ENCODE peak calls at places on chromosomes 3 and 15, in six cellular contexts. P is heart right ventricle, O is cardiac muscle cell, U is transverse colon, T is dorsolateral prefrontal cortex, M is thoracic aorta. A is an unnamed sample. For H3K27me3, the result is how much of the 10 kb centered on the place peaks cover.

GRCh38 chr3:149284034-149284433 is 49.4 kb downstream of the TM4SF18 start:
- DNase-seq in P (no peak), M (no peak), O (no peak), T (no peak), U (no peak), A (no peak)

GRCh38 chr15:99562238-99562637 is 3.5 kb upstream of the MEF2A start:
- DNase-seq in M (no peak), O (no peak), P (no peak), T (no peak), U (no peak), A (no peak)

GRCh38 chr3:193046369-193046768 is 128.7 kb upstream of the MB21D2 start:
- DNase-seq in U (no peak), O (peak), M (no peak), T (no peak), P (no peak), A (no peak)

GRCh38 chr3:30516238-30516637 is 90.2 kb upstream of the TGFBR2 start:
- DNase-seq in M (no peak), P (no peak), T (no peak), O (no peak), U (no peak), A (no peak)

GRCh38 chr3:190005343-190006113 is 115.2 kb downstream of the P3H2 start:
- DNase-seq in M (no peak), T (no peak), O (no peak), U (no peak), P (no peak), A (no peak)

GRCh38 chr15:81880833-81881232 is 165.0 kb downstream of the MEX3B start:
- DNase-seq in U (no peak), O (no peak), T (no peak), P (no peak), M (no peak), A (no peak)

GRCh38 chr3:175187586-175187985 is 328.5 kb downstream of the NAALADL2 start:
- DNase-seq in T (no peak), U (no peak), M (no peak), P (no peak), O (no peak), A (no peak)

GRCh38 chr15:81105521-81105920 is 28.5 kb upstream of the CFAP161 start:
- DNase-seq in P (no peak), T (no peak), U (no peak), M (no peak), O (no peak), A (no peak)

GRCh38 chr3:188749010-188749617 is 422.7 kb upstream of the TPRG1 start:
- DNase-seq in P (no peak), M (no peak), U (peak), T (no peak), O (peak), A (no peak)

GRCh38 chr15:88467935-88468528 is 524 bp downstream of the MRPS11 start:
- DNase-seq in P (no peak), T (no peak), M (no peak), O (peak), U (no peak), A (no peak)

GRCh38 chr3:52225452-52226228 is at the start of gene TLR9:
- DNase-seq in M (no peak), T (no peak), O (no peak), U (peak), P (no peak), A (no peak)

GRCh38 chr3:24368605-24369004 is 126.0 kb downstream of the THRB start:
- DNase-seq in U (no peak), O (no peak), P (no peak), M (no peak), T (no peak), A (no peak)

GRCh38 chr15:27956285-27956684 is 142.8 kb downstream of the OCA2 start:
- DNase-seq in T (no peak), O (no peak), P (no peak), M (no peak), U (no peak), A (no peak)

GRCh38 chr3:87413821-87414220 is 137.4 kb upstream of the POU1F1 start:
- DNase-seq in O (no peak), U (no peak), P (no peak), M (no peak), T (no peak), A (no peak)

GRCh38 chr3:8741581-8742355 is 8.2 kb downstream of the CAV3 start:
- DNase-seq in O (peak), M (no peak), P (peak), T (no peak), U (no peak), A (peak)

GRCh38 chr15:40323953-40324937 is 753 bp downstream of the INAFM2 start:
- DNase-seq in P (no peak), M (no peak), O (no peak), T (peak), U (no peak), A (no peak)

GRCh38 chr15:89361451-89362202 is 27.0 kb upstream of the POLG start:
- DNase-seq in T (peak), P (peak), U (peak), M (no peak), O (peak), A (no peak)

GRCh38 chr15:54594115-54594514 is 602.6 kb downstream of the RSL24D1 start:
- DNase-seq in U (no peak), T (no peak), M (no peak), O (no peak), P (no peak), A (no peak)

GRCh38 chr3:45642731-45643152 is 46.5 kb upstream of the SACM1L start:
- DNase-seq in U (no peak), P (no peak), T (no peak), M (no peak), O (peak), A (no peak)

GRCh38 chr3:37631686-37632085 is 230.0 kb upstream of the CTDSPL start:
- DNase-seq in O (no peak), T (no peak), U (no peak), M (no peak), P (no peak), A (no peak)

GRCh38 chr3:128052831-128053419 is 688 bp downstream of the SEC61A1 start:
- DNase-seq in T (no peak), O (peak), M (no peak), U (no peak), P (no peak), A (no peak)

GRCh38 chr3:117868766-117869165 is 1159.2 kb downstream of the TUSC7 start:
- DNase-seq in T (no peak), P (no peak), M (no peak), U (no peak), O (no peak), A (no peak)

GRCh38 chr3:149765762-149766334 is 13.6 kb upstream of the COMMD2 start:
- DNase-seq in M (no peak), P (no peak), U (no peak), T (no peak), O (no peak), A (no peak)

GRCh38 chr3:55488398-55489055 is 1.4 kb upstream of the WNT5A start:
- DNase-seq in T (peak), M (no peak), U (peak), P (peak), O (peak), A (no peak)

GRCh38 chr3:123447749-123448502 is 964 bp downstream of the ADCY5 start:
- DNase-seq in M (no peak), O (peak), P (no peak), U (peak), T (no peak), A (no peak)

GRCh38 chr3:107412376-107412775 is 35.1 kb downstream of the CCDC54 start:
- DNase-seq in U (no peak), P (no peak), T (no peak), O (no peak), M (no peak), A (no peak)

GRCh38 chr3:63333815-63334214 is 55.7 kb downstream of the SYNPR start:
- DNase-seq in U (no peak), M (no peak), P (no peak), T (no peak), O (peak), A (no peak)

GRCh38 chr15:63156708-63157065 is 590 bp downstream of the RPS27L start:
- DNase-seq in U (peak), P (peak), O (peak), M (no peak), T (peak), A (no peak)

GRCh38 chr15:34655198-34655770 is 71.8 kb upstream of the GOLGA8B start:
- DNase-seq in T (no peak), O (no peak), P (no peak), U (no peak), M (no peak), A (no peak)

GRCh38 chr15:66188464-66188863 is 65.1 kb downstream of the MEGF11 start:
- DNase-seq in M (no peak), U (no peak), P (no peak), O (no peak), T (no peak), A (no peak)

GRCh38 chr15:93162560-93162959 is 73.5 kb upstream of the RGMA start:
- DNase-seq in T (no peak), O (no peak), P (no peak), U (no peak), M (no peak), A (no peak)
- H3K27me3 ChIP-seq in T (under half), O (under half), P (under half), U (under half), M (under half), A (under half)

GRCh38 chr3:99625237-99625622 is 13.2 kb upstream of the COL8A1 start:
- DNase-seq in P (no peak), T (no peak), U (no peak), M (no peak), O (no peak), A (no peak)

GRCh38 chr3:99624536-99625236 is 13.7 kb upstream of the COL8A1 start:
- DNase-seq in O (no peak), T (no peak), U (no peak), M (no peak), P (no peak), A (no peak)

GRCh38 chr3:99626415-99626788 is 12.0 kb upstream of the COL8A1 start:
- DNase-seq in T (no peak), M (no peak), U (no peak), P (no peak), O (no peak), A (no peak)

GRCh38 chr3:99625643-99626414 is 12.6 kb upstream of the COL8A1 start:
- DNase-seq in T (no peak), U (no peak), O (no peak), P (no peak), M (no peak), A (no peak)

DNA sequence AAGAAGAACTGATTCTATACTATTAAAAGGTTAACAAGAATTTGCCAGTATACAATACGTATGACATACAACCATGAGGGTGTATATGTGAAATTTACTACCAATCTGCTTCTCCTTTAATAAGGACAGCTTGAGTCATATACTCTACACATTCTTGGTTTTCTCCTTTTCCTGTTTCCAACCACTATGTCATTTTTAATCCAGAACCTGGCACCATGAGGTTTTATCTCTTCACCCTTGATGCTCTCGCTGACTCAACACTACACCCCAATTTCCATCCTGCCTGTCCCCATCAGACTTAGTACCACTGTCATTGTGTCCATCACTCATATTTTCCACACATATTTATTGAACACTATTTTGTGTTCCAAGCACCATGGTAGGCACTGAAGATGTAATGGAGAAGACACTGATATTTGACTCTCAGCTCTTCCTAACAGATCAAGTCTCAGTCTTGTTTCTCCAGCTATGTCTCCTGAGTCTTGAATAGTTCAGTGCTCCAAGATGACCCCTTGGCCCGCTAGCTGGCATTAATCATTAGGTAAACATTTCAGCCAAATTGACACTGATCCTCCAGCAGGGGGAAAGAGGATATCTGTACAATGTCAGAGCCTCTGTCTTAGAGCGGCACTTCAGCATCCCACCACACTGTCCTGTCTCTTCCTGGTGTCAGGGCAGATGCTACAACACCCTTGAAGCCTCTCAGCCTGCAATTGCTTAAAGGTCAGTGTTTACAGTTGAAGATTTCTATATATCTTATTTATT is 11.2 kb upstream of the COL8A1 start:
- DNase-seq in O (no peak), U (no peak), T (no peak), M (no peak), P (no peak), A (no peak)
- TF ChIP-seq CTCF in O (no peak), U (no peak), T (no peak), M (no peak), P (no peak), A (no peak)

GRCh38 chr3:10956991-10957390 is 35.6 kb upstream of the SLC6A1 start:
- DNase-seq in O (peak), T (no peak), U (no peak), P (peak), M (no peak), A (no peak)
- H3K27me3 ChIP-seq in O (under half), T (under half), U (under half), P (under half), M (under half), A (under half)

GRCh38 chr3:131549340-131549739 is 46.6 kb upstream of the MRPL3 start:
- DNase-seq in P (no peak), U (no peak), T (no peak), M (no peak), O (no peak), A (no peak)
- TF ChIP-seq CTCF in P (no peak), U (no peak), T (no peak), M (no peak), O (peak), A (peak)

DNA sequence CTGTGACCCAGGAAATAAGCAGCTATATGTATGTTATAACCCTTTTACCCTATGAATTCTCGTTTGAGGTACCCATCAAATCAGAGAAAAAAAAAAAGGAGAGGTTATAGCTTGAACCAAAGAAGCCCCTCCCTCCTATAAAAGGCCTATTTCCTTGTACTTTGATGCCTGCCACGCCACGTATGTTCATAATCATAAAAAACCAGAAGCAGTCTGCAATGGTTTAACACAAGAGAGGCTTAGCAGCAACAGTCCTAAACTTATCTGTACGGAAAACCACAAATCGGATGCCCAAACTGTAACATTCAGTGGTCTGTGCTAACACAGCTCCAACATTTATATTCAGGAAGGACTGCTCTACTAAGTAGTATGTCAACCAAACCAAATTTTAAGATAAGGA is 21.2 kb downstream of the CCR8 start:
- DNase-seq in P (no peak), M (no peak), U (peak), T (no peak), O (no peak), A (no peak)
- H3K27me3 ChIP-seq in P (under half), M (under half), U (under half), T (under half), O (under half), A (under half)

DNA sequence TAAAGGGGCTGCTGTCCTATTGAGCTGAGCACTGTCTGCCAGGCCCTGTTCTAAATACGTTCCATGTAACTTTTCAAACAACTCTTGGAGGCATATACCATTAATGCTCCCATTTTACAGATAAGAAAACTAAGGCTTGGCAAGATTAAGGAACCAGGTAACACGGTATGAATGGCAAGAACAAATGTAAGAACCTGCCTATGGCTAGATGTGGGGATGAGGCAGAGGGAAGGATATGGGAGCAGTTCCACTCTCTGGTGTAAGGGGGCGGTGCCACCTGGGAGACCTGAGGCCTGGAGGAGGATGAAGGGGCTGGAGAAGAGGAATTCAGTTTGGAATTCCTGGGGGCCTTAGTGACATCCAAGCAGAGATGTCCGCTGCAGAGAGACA is 3.8 kb upstream of the LMAN1L start:
- DNase-seq in P (no peak), U (no peak), T (no peak), O (no peak), M (no peak), A (no peak)
- TF ChIP-seq CTCF in P (no peak), U (no peak), T (no peak), O (no peak), M (no peak), A (no peak)